ENCODE peak calls at places on chromosomes 2 and 18, in eight cellular contexts. A is transverse colon, X is tibial nerve, Q is K562, L is A549, F is esophagus muscularis mucosa, C is stomach, T is ovary. J is an unnamed sample.

GRCh38 chr18:63832470-63832869 is 55.0 kb upstream of the SERPINB2 start:
- DNase-seq in A (no peak), X (no peak), Q (no peak), L (no peak), F (no peak), C (no peak), T (no peak), J (no peak)

GRCh38 chr2:231920366-231920765 is 5.8 kb downstream of the NPPC start:
- DNase-seq in A (no peak), X (no peak), Q (no peak), L (no peak), F (no peak), C (no peak), T (no peak), J (no peak)

GRCh38 chr2:120052597-120052996 is 39.7 kb downstream of the EPB41L5 start:
- DNase-seq in A (no peak), X (no peak), Q (no peak), L (no peak), F (no peak), C (no peak), T (no peak), J (no peak)

GRCh38 chr2:212145111-212145510 is 393.5 kb downstream of the ERBB4 start:
- DNase-seq in A (no peak), X (no peak), Q (no peak), L (no peak), F (no peak), C (no peak), T (no peak), J (no peak)

GRCh38 chr2:176152350-176153181 is 1.2 kb downstream of the HOXD4 start:
- DNase-seq in A (no peak), X (no peak), Q (no peak), L (no peak), F (no peak), C (peak; percentile 17), T (no peak), J (no peak)

GRCh38 chr18:51070545-51070944 is 40.5 kb downstream of the SMAD4 start:
- DNase-seq in A (no peak), X (no peak), Q (no peak), L (no peak), F (no peak), C (no peak), T (no peak), J (no peak)

GRCh38 chr2:11123001-11123809 is 32.1 kb upstream of the SLC66A3 start:
- DNase-seq in A (no peak), X (no peak), Q (no peak), L (no peak), F (no peak), C (no peak), T (no peak), J (no peak)

GRCh38 chr2:101232770-101233169 is 19.9 kb upstream of the CNOT11 start:
- DNase-seq in A (no peak), X (no peak), Q (no peak), L (no peak), F (no peak), C (no peak), T (no peak), J (no peak)

GRCh38 chr2:21118302-21118920 is 5.4 kb upstream of the TDRD15 start:
- DNase-seq in A (no peak), X (peak; percentile 38), Q (peak; percentile 8), L (peak; percentile 18), F (no peak), C (no peak), T (no peak), J (no peak)
- TF ChIP-seq CTCF in A (peak; percentile 52), X (peak; percentile 39), Q (no peak), L (peak; percentile 59), F (peak; percentile 53), C (no peak), T (no peak), J (peak; percentile 53)

GRCh38 chr2:234289789-234290188 is 207.1 kb downstream of the ARL4C start:
- DNase-seq in A (no peak), X (no peak), Q (no peak), L (peak; percentile 55), F (no peak), C (no peak), T (no peak), J (no peak)
- TF ChIP-seq EP300 in A (no peak), X (no peak), Q (no peak), L (no peak), F (no peak), C (no peak), T (no peak), J (no peak)

GRCh38 chr18:680392-680791 is 22.9 kb downstream of the TYMS start:
- DNase-seq in A (no peak), X (no peak), Q (no peak), L (no peak), F (no peak), C (no peak), T (no peak), J (no peak)

GRCh38 chr18:676069-676468 is 18.6 kb downstream of the TYMS start:
- DNase-seq in A (no peak), X (no peak), Q (no peak), L (no peak), F (no peak), C (no peak), T (no peak), J (no peak)

GRCh38 chr18:677951-678363 is 20.5 kb downstream of the TYMS start:
- DNase-seq in A (no peak), X (no peak), Q (no peak), L (no peak), F (no peak), C (no peak), T (no peak), J (no peak)

GRCh38 chr18:676747-677544 is 19.5 kb downstream of the TYMS start:
- DNase-seq in A (no peak), X (no peak), Q (no peak), L (no peak), F (no peak), C (no peak), T (no peak), J (no peak)

GRCh38 chr18:678482-679182 is 21.2 kb downstream of the TYMS start:
- DNase-seq in A (no peak), X (no peak), Q (no peak), L (no peak), F (no peak), C (no peak), T (no peak), J (no peak)
- TF ChIP-seq POLR2A in A (no peak), X (no peak), Q (no peak), L (no peak), F (no peak), C (no peak), T (no peak), J (no peak)

GRCh38 chr2:45390433-45390832 is 220.6 kb downstream of the SRBD1 start:
- DNase-seq in A (no peak), X (no peak), Q (no peak), L (no peak), F (no peak), C (no peak), T (no peak), J (no peak)

GRCh38 chr2:45394842-45395241 is 216.2 kb downstream of the SRBD1 start:
- DNase-seq in A (no peak), X (no peak), Q (no peak), L (no peak), F (no peak), C (no peak), T (no peak), J (no peak)

GRCh38 chr2:45394216-45394615 is 216.9 kb downstream of the SRBD1 start:
- DNase-seq in A (no peak), X (no peak), Q (no peak), L (no peak), F (no peak), C (no peak), T (no peak), J (no peak)

GRCh38 chr2:45390856-45391255 is 220.2 kb downstream of the SRBD1 start:
- DNase-seq in A (no peak), X (no peak), Q (no peak), L (no peak), F (no peak), C (no peak), T (no peak), J (no peak)

GRCh38 chr2:45391866-45392265 is 219.2 kb downstream of the SRBD1 start:
- DNase-seq in A (no peak), X (no peak), Q (no peak), L (no peak), F (no peak), C (no peak), T (no peak), J (no peak)
- TF ChIP-seq CTCF in A (no peak), X (no peak), Q (no peak), L (no peak), F (no peak), C (no peak), T (no peak), J (no peak)

J was measured in sigmoid colon.